ENCODE peak calls at places on chromosome 22, in five cellular contexts. R is A549, S is RWPE1, A is AG09319, T is HL-60. D is an unnamed sample.

GRCh38 chr22:19134176-19134831 is 3.2 kb downstream of the TSSK2 start:
- DNase-seq in R (no peak), S (no peak), A (no peak), T (no peak), D (no peak)

GRCh38 chr22:29727248-29727551 is 7.4 kb downstream of the CABP7 start:
- DNase-seq in R (peak; percentile 51), S (no peak), A (no peak), T (peak; percentile 44), D (no peak)

GRCh38 chr22:32603651-32604540 is 129.3 kb downstream of the FBXO7 start:
- DNase-seq in R (no peak), S (no peak), A (no peak), T (no peak), D (no peak)

GRCh38 chr22:27260087-27260730 is 541.3 kb downstream of the MN1 start:
- DNase-seq in R (no peak), S (no peak), A (no peak), T (no peak), D (no peak)

GRCh38 chr22:47386812-47387510 is 624.5 kb downstream of the TBC1D22A start:
- DNase-seq in R (no peak), S (no peak), A (no peak), T (no peak), D (no peak)

GRCh38 chr22:44870021-44870420 is 117.6 kb downstream of the ARHGAP8 start:
- DNase-seq in R (peak; percentile 27), S (peak; percentile 38), A (no peak), T (no peak), D (no peak)

GRCh38 chr22:29755889-29756288 is 10.9 kb downstream of the ZMAT5 start:
- DNase-seq in R (no peak), S (no peak), A (no peak), T (no peak), D (no peak)

GRCh38 chr22:45844009-45844408 is 133.0 kb downstream of the WNT7B start:
- DNase-seq in R (no peak), S (no peak), A (no peak), T (no peak), D (no peak)

GRCh38 chr22:27603111-27603822 is 198.3 kb downstream of the MN1 start:
- DNase-seq in R (no peak), S (no peak), A (no peak), T (no peak), D (no peak)

GRCh38 chr22:35327690-35328471 is 28.2 kb downstream of the TOM1 start:
- DNase-seq in R (no peak), S (no peak), A (no peak), T (no peak), D (no peak)

GRCh38 chr22:34135749-34136148 is 215.5 kb upstream of the LARGE1 start:
- DNase-seq in R (no peak), S (no peak), A (no peak), T (no peak), D (no peak)

GRCh38 chr22:21082248-21082647 is 36.5 kb downstream of the LRRC74B start:
- DNase-seq in R (no peak), S (no peak), A (peak; percentile 3), T (no peak), D (no peak)

GRCh38 chr22:16962501-16962900 is 45.5 kb downstream of the GAB4 start:
- DNase-seq in R (no peak), S (no peak), A (no peak), T (no peak), D (no peak)

GRCh38 chr22:35524966-35525686 is 15.5 kb upstream of the RASD2 start:
- DNase-seq in R (no peak), S (no peak), A (peak; percentile 25), T (no peak), D (no peak)

GRCh38 chr22:19892249-19892879 is 37.7 kb upstream of the GNB1L start:
- DNase-seq in R (no peak), S (peak; percentile 16), A (no peak), T (no peak), D (no peak)

GRCh38 chr22:22787151-22787550 is 100.5 kb upstream of the IGLL5 start:
- DNase-seq in R (no peak), S (no peak), A (no peak), T (no peak), D (no peak)

GRCh38 chr22:19488884-19489843 is 9.4 kb downstream of the CDC45 start:
- DNase-seq in R (no peak), S (no peak), A (no peak), T (no peak), D (no peak)

GRCh38 chr22:28998681-28999080 is 63.0 kb downstream of the C22orf31 start:
- DNase-seq in R (no peak), S (no peak), A (no peak), T (no peak), D (no peak)

GRCh38 chr22:21446128-21446826 is 20.9 kb upstream of the TMEM191C start:
- DNase-seq in R (no peak), S (no peak), A (no peak), T (peak; percentile 0), D (no peak)

GRCh38 chr22:30697975-30698374 is 3.3 kb downstream of the OSBP2 start:
- DNase-seq in R (no peak), S (no peak), A (no peak), T (no peak), D (no peak)

GRCh38 chr22:22673628-22674027 is 29.2 kb downstream of the GGTLC2 start:
- DNase-seq in R (no peak), S (no peak), A (no peak), T (no peak), D (no peak)

GRCh38 chr22:19919701-19920363 is 21.7 kb upstream of the COMT start:
- DNase-seq in R (no peak), S (no peak), A (no peak), T (no peak), D (no peak)

GRCh38 chr22:46226577-46226976 is 23.5 kb downstream of the CDPF1 start:
- DNase-seq in R (no peak), S (no peak), A (no peak), T (no peak), D (no peak)

GRCh38 chr22:30809086-30809485 is 114.4 kb downstream of the OSBP2 start:
- DNase-seq in R (no peak), S (no peak), A (no peak), T (no peak), D (no peak)

GRCh38 chr22:26671317-26672059 is 14.1 kb downstream of the MIAT start:
- DNase-seq in R (no peak), S (peak; percentile 43), A (no peak), T (peak; percentile 67), D (no peak)

GRCh38 chr22:45428391-45429385 is 15.2 kb downstream of the RIBC2 start:
- DNase-seq in R (no peak), S (no peak), A (no peak), T (no peak), D (no peak)

GRCh38 chr22:28658448-28658847 is 21.2 kb downstream of the TTC28 start:
- DNase-seq in R (no peak), S (no peak), A (no peak), T (no peak), D (no peak)

GRCh38 chr22:21791635-21792625 is 56.3 kb upstream of the YPEL1 start:
- DNase-seq in R (no peak), S (no peak), A (no peak), T (no peak), D (no peak)

GRCh38 chr22:43592470-43592869 is 180.7 kb downstream of the MPPED1 start:
- DNase-seq in R (no peak), S (no peak), A (no peak), T (no peak), D (no peak)
- TF ChIP-seq CTCF in R (no peak), S (no peak), A (peak; percentile 53), T (no peak), D (peak; percentile 21)

GRCh38 chr22:48781868-48782267 is 1045.8 kb downstream of the BRD1 start:
- DNase-seq in R (no peak), S (no peak), A (no peak), T (no peak), D (no peak)

GRCh38 chr22:48781391-48781790 is 1046.3 kb downstream of the BRD1 start:
- DNase-seq in R (no peak), S (no peak), A (no peak), T (no peak), D (no peak)

GRCh38 chr22:48782326-48782725 is 1045.3 kb downstream of the BRD1 start:
- DNase-seq in R (no peak), S (no peak), A (no peak), T (no peak), D (no peak)

GRCh38 chr22:48783821-48784266 is 1043.8 kb downstream of the BRD1 start:
- DNase-seq in R (no peak), S (no peak), A (no peak), T (no peak), D (no peak)

DNA sequence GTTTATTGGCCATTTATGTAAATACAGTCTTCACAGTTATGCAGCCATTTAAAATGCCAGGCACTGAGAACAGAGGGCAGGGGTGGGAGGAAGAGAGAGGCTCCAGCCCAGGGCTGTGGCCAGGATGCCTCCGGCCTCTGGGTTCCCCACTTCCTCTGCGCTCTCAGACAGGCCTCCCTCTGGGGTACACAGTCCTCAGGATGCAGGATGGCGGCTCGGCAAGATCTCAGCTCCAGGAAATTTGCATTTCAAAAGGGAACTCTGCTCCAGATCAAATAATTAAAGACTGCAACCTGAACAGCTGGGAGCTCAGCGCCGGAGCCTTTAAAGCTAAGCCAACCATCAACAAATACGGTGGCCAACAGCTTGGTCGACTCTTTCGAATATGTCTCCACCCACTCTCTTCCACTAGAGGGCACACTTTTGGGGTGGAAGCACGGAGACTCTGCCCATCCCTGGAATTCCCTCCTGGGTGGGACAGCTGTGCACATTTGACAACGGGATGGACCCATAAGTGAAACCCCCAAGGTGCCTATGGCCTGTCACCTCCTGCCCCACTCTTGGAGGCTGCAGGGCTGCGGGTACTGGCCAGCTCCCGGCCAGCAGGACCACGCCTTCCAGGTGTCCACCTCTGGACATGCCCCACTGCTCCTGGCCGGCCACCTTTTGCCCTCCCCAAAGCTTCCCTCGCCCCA is 1044.7 kb downstream of the BRD1 start:
- DNase-seq in R (peak; percentile 10), S (no peak), A (no peak), T (no peak), D (no peak)
- TF ChIP-seq CTCF in R (peak; percentile 19), S (no peak), A (no peak), T (no peak), D (peak; percentile 37)

DNA sequence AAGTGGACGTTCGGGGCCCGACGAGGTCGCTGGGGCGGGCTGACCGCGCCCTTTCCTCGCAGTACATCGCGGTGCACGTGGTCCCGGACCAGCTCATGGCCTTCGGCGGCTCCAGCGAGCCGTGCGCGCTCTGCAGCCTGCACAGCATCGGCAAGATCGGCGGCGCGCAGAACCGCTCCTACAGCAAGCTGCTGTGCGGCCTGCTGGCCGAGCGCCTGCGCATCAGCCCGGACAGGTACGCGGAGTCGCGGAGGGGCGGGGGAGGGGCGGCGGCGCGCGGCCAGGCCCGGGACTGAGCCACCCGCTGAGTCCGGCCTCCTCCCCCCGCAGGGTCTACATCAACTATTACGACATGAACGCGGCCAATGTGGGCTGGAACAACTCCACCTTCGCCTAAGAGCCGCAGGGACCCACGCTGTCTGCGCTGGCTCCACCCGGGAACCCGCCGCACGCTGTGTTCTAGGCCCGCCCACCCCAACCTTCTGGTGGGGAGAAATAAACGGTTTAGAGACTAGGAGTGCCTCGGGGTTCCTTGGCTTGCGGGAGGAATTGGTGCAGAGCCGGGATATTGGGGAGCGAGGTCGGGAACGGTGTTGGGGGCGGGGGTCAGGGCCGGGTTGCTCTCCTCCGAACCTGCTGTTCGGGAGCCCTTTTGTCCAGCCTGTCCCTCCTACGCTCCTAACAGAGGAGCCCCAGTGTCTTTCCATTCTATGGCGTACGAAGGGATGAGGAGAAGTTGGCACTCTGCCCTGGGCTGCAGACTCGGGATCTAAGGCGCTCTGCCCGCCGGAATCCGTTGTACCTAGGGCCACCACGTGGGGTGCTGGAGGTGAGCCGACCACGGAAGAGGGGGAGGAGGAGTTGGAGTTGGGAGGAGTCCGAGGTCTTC is 771 bp downstream of the MIF start:
- DNase-seq in R (peak; percentile 72), S (peak; percentile 73), A (no peak), T (peak; percentile 83), D (peak; percentile 60)
- TF ChIP-seq CTCF in R (no peak), S (no peak), A (no peak), T (peak; percentile 29), D (peak; percentile 63)

GRCh38 chr22:40511604-40512003 is 124.9 kb downstream of the MRTFA start:
- DNase-seq in R (no peak), S (no peak), A (no peak), T (no peak), D (no peak)
- TF ChIP-seq CTCF in R (no peak), S (no peak), A (no peak), T (no peak), D (no peak)

D was measured in HFFc6.